ENCODE peak calls at places on chromosome 13, in eight cellular contexts. One of them, this sample, is unnamed. For H3K4me1, the result is how much of the 10 kb centered on the place peaks cover.

GRCh38 chr13:67008075-67008668 is 222.0 kb downstream of the PCDH9 start:
- DNase-seq in GM23338: no peak
- DNase-seq in PC-3: no peak
- DNase-seq in HCT116: no peak
- DNase-seq in GM23248: no peak
- DNase-seq in MM.1S: no peak
- DNase-seq in SK-N-SH: no peak
- DNase-seq in neural progenitor cell: no peak
- DNase-seq in this sample: no peak

GRCh38 chr13:32642858-32643257 is 56.6 kb downstream of the PDS5B start:
- DNase-seq in MM.1S: no peak
- DNase-seq in neural progenitor cell: no peak
- DNase-seq in HCT116: no peak
- DNase-seq in GM23248: no peak
- DNase-seq in GM23338: no peak
- DNase-seq in PC-3: peak
- DNase-seq in SK-N-SH: no peak
- DNase-seq in this sample: no peak

GRCh38 chr13:24149306-24150032 is 11.1 kb upstream of the SPATA13 start:
- DNase-seq in neural progenitor cell: no peak
- DNase-seq in SK-N-SH: no peak
- DNase-seq in HCT116: no peak
- DNase-seq in GM23338: no peak
- DNase-seq in GM23248: peak
- DNase-seq in MM.1S: no peak
- DNase-seq in PC-3: peak
- DNase-seq in this sample: no peak

GRCh38 chr13:112928958-112929777 is 39.8 kb upstream of the MCF2L start:
- DNase-seq in GM23248: peak
- DNase-seq in neural progenitor cell: no peak
- DNase-seq in MM.1S: no peak
- DNase-seq in GM23338: no peak
- DNase-seq in SK-N-SH: peak
- DNase-seq in HCT116: no peak
- DNase-seq in PC-3: no peak
- DNase-seq in this sample: no peak

GRCh38 chr13:49308104-49308875 is 60.6 kb downstream of the CDADC1 start:
- DNase-seq in MM.1S: no peak
- DNase-seq in neural progenitor cell: no peak
- DNase-seq in HCT116: no peak
- DNase-seq in GM23338: no peak
- DNase-seq in PC-3: no peak
- DNase-seq in SK-N-SH: no peak
- DNase-seq in GM23248: peak
- DNase-seq in this sample: no peak

GRCh38 chr13:114144606-114145244 is 12.3 kb upstream of the RASA3 start:
- DNase-seq in MM.1S: no peak
- DNase-seq in SK-N-SH: no peak
- DNase-seq in PC-3: no peak
- DNase-seq in neural progenitor cell: no peak
- DNase-seq in HCT116: no peak
- DNase-seq in GM23338: no peak
- DNase-seq in GM23248: no peak
- DNase-seq in this sample: no peak

GRCh38 chr13:76852991-76853390 is 33.2 kb downstream of the KCTD12 start:
- DNase-seq in MM.1S: no peak
- DNase-seq in neural progenitor cell: no peak
- DNase-seq in SK-N-SH: no peak
- DNase-seq in GM23248: peak
- DNase-seq in HCT116: no peak
- DNase-seq in PC-3: peak
- DNase-seq in GM23338: no peak
- DNase-seq in this sample: no peak

GRCh38 chr13:30409911-30410704 is 12.2 kb upstream of the UBE2L5 start:
- DNase-seq in PC-3: peak
- DNase-seq in MM.1S: no peak
- DNase-seq in GM23338: no peak
- DNase-seq in neural progenitor cell: no peak
- DNase-seq in SK-N-SH: no peak
- DNase-seq in GM23248: peak
- DNase-seq in HCT116: no peak
- DNase-seq in this sample: no peak

GRCh38 chr13:100550433-100550832 is 38.2 kb downstream of the GGACT start:
- DNase-seq in PC-3: no peak
- DNase-seq in neural progenitor cell: no peak
- DNase-seq in SK-N-SH: no peak
- DNase-seq in GM23248: peak
- DNase-seq in HCT116: no peak
- DNase-seq in GM23338: no peak
- DNase-seq in MM.1S: no peak
- DNase-seq in this sample: no peak

DNA sequence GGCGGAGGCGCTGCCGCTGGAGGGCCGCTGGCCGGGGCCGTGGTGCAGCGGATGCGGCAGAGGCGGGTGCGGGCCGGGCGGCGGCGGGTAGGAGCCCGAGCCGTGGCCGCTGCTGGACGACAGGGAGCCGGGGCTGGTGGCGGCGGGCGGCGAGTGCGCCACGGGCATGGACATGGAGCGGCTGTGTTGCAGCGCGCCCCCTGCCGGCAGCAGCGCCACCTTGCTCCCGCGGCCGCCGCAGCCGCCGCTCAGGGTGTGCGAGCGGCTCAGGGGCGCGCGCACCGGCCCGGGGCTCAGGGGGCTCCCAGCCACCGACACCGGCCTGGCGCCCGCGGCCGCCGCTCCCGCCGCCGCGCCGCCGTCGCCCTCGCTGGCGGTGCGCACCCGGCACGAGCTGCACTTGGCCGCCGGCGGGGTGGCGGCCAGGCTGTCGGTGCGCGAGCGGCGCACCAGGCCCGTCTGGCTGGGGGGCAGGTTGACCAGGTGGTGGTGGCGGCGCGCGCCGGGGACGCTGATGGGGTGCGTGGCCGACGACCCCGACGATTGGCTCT is 1.7 kb downstream of the IRS2 start:
- DNase-seq in HCT116: no peak
- DNase-seq in neural progenitor cell: peak
- DNase-seq in SK-N-SH: peak
- DNase-seq in PC-3: peak
- DNase-seq in GM23248: peak
- DNase-seq in MM.1S: no peak
- DNase-seq in GM23338: peak
- DNase-seq in this sample: no peak
- H3K4me1 ChIP-seq in HCT116: under half
- H3K4me1 ChIP-seq in neural progenitor cell: under half
- H3K4me1 ChIP-seq in SK-N-SH: under half
- H3K4me1 ChIP-seq in PC-3: under half
- H3K4me1 ChIP-seq in GM23248: under half
- H3K4me1 ChIP-seq in MM.1S: under half
- H3K4me1 ChIP-seq in GM23338: under half
- H3K4me1 ChIP-seq in this sample: under half

GRCh38 chr13:39602277-39602613 is 748 bp downstream of the LHFPL6 start:
- DNase-seq in PC-3: no peak
- DNase-seq in GM23248: no peak
- DNase-seq in SK-N-SH: no peak
- DNase-seq in HCT116: no peak
- DNase-seq in neural progenitor cell: no peak
- DNase-seq in MM.1S: peak
- DNase-seq in GM23338: no peak
- DNase-seq in this sample: peak

GRCh38 chr13:39602614-39603366 is at the start of gene LHFPL6:
- DNase-seq in PC-3: peak
- DNase-seq in GM23248: peak
- DNase-seq in HCT116: no peak
- DNase-seq in neural progenitor cell: peak
- DNase-seq in GM23338: peak
- DNase-seq in SK-N-SH: peak
- DNase-seq in MM.1S: peak
- DNase-seq in this sample: peak

GRCh38 chr13:39599842-39600241 is 3.2 kb downstream of the LHFPL6 start:
- DNase-seq in PC-3: no peak
- DNase-seq in GM23248: peak
- DNase-seq in GM23338: no peak
- DNase-seq in neural progenitor cell: no peak
- DNase-seq in MM.1S: no peak
- DNase-seq in HCT116: no peak
- DNase-seq in SK-N-SH: peak
- DNase-seq in this sample: no peak

GRCh38 chr13:39600766-39601165 is 2.2 kb downstream of the LHFPL6 start:
- DNase-seq in HCT116: no peak
- DNase-seq in SK-N-SH: no peak
- DNase-seq in neural progenitor cell: peak
- DNase-seq in PC-3: no peak
- DNase-seq in GM23248: peak
- DNase-seq in MM.1S: no peak
- DNase-seq in GM23338: peak
- DNase-seq in this sample: peak

DNA sequence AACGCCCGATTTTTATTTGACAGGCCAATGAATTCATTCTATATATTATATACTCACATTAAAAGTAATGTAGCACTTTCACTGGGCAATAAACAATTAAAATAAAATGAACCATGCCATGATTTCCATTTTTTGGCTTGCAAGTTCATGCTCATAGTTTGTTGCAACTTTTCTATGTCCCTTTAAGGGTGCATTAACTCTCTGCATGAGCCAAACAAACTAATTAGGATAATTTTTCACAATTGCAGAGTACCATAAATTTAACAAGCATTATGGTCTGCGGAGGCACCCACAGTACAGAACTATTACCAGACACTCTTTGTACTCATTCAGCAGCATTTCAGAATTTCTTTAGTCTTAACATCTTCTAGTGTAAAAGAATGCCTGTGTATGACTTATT is 1.4 kb downstream of the LHFPL6 start:
- DNase-seq in SK-N-SH: no peak
- DNase-seq in PC-3: no peak
- DNase-seq in neural progenitor cell: no peak
- DNase-seq in MM.1S: no peak
- DNase-seq in GM23248: no peak
- DNase-seq in GM23338: no peak
- DNase-seq in HCT116: no peak
- DNase-seq in this sample: no peak
- H3K4me2 ChIP-seq in SK-N-SH: peak
- H3K4me2 ChIP-seq in PC-3: peak
- H3K4me2 ChIP-seq in neural progenitor cell: peak
- H3K4me2 ChIP-seq in MM.1S: peak
- H3K4me2 ChIP-seq in GM23248: peak
- H3K4me2 ChIP-seq in GM23338: peak
- H3K4me2 ChIP-seq in HCT116: no peak
- H3K4me2 ChIP-seq in this sample: peak

DNA sequence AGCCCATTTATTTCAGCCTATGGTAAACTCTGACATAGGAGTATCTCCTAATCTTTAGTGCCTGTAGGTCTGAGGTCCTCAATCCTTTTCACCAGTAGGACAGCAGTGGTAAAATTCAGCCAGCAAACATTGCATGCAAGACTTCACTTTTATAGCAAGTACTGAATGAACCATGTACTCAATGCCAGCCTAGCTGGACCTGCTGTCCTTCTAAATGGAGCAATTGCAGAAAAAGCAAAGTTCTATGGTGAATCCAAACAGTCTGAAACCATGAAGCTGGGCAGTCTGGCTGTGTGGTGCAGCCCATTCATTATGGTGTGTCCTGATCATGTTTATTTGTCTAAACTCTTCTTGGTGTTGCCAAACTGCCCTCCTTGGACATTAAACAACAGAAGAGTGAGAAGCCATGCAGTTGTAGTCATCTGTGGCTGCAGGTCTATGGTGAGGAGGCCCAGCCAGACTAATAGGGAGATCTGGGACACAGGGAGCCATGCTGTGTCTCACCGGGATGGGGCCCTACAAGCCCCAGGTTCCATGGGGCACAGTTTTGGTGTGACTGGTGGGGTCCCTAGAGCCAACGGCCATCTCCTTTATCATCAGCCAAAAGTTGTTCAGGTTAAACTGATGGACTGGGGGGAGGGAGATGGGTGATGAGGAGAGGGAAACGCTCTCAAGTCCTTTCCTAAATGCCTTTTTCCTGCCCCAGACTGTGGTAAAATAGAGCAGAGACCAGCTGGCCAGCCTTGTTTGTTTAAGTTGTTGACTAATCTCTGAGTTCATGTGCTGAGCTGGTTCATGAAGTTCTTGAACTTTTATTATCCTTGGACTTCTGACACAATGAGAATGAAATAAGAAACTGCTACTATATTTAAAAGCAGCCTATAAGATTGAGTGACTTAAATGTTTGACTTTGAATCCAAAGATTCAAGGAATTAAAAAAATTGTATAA is 20.6 kb upstream of the TNFSF11 start:
- DNase-seq in GM23338: no peak
- DNase-seq in MM.1S: no peak
- DNase-seq in GM23248: peak
- DNase-seq in SK-N-SH: no peak
- DNase-seq in PC-3: peak
- DNase-seq in neural progenitor cell: no peak
- DNase-seq in HCT116: no peak
- DNase-seq in this sample: no peak
- TF ChIP-seq EZH2phosphoT487 in GM23338: no peak
- TF ChIP-seq EZH2phosphoT487 in MM.1S: no peak
- TF ChIP-seq EZH2phosphoT487 in GM23248: no peak
- TF ChIP-seq EZH2phosphoT487 in SK-N-SH: no peak
- TF ChIP-seq EZH2phosphoT487 in PC-3: no peak
- TF ChIP-seq EZH2phosphoT487 in neural progenitor cell: no peak
- TF ChIP-seq EZH2phosphoT487 in HCT116: no peak
- TF ChIP-seq EZH2phosphoT487 in this sample: no peak

GRCh38 chr13:21016487-21016886 is 44.9 kb downstream of the LATS2 start:
- DNase-seq in MM.1S: no peak
- DNase-seq in SK-N-SH: no peak
- DNase-seq in PC-3: no peak
- DNase-seq in HCT116: no peak
- DNase-seq in GM23338: no peak
- DNase-seq in neural progenitor cell: no peak
- DNase-seq in GM23248: no peak
- DNase-seq in this sample: no peak

GRCh38 chr13:21014666-21015170 is 46.7 kb downstream of the LATS2 start:
- DNase-seq in neural progenitor cell: no peak
- DNase-seq in MM.1S: no peak
- DNase-seq in GM23248: peak
- DNase-seq in HCT116: no peak
- DNase-seq in PC-3: peak
- DNase-seq in SK-N-SH: no peak
- DNase-seq in GM23338: no peak
- DNase-seq in this sample: no peak

GRCh38 chr13:21013682-21014038 is 47.7 kb downstream of the LATS2 start:
- DNase-seq in MM.1S: no peak
- DNase-seq in GM23338: no peak
- DNase-seq in neural progenitor cell: no peak
- DNase-seq in SK-N-SH: no peak
- DNase-seq in GM23248: no peak
- DNase-seq in HCT116: no peak
- DNase-seq in PC-3: no peak
- DNase-seq in this sample: no peak

GRCh38 chr13:21014139-21014665 is 47.2 kb downstream of the LATS2 start:
- DNase-seq in MM.1S: no peak
- DNase-seq in neural progenitor cell: no peak
- DNase-seq in PC-3: no peak
- DNase-seq in GM23338: no peak
- DNase-seq in SK-N-SH: no peak
- DNase-seq in HCT116: no peak
- DNase-seq in GM23248: no peak
- DNase-seq in this sample: no peak

DNA sequence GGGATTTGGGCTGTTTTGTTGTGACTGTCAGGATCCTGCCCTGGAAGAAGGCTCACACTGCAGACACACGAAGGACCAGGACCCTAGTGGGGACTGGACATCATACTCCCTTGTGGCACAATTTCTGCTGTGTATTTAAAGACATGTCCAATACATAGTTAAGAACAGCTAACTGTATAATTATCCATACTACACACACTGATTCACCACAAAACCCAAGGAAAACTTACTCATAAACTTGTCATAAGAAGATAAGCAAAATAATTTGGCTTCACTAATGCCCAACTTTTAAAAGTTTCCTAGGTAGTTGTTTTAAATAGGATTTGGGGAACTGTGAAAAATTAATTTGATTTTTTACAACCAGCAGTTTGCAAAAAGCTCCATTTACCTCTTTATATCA is 46.1 kb downstream of the LATS2 start:
- DNase-seq in HCT116: no peak
- DNase-seq in PC-3: peak
- DNase-seq in MM.1S: no peak
- DNase-seq in SK-N-SH: no peak
- DNase-seq in GM23248: peak
- DNase-seq in neural progenitor cell: no peak
- DNase-seq in GM23338: no peak
- DNase-seq in this sample: no peak
- H3K4me1 ChIP-seq in HCT116: under half
- H3K4me1 ChIP-seq in PC-3: under half
- H3K4me1 ChIP-seq in MM.1S: under half
- H3K4me1 ChIP-seq in SK-N-SH: under half
- H3K4me1 ChIP-seq in GM23248: half or more
- H3K4me1 ChIP-seq in neural progenitor cell: under half
- H3K4me1 ChIP-seq in GM23338: under half
- H3K4me1 ChIP-seq in this sample: under half